ENCODE peak calls at places on chromosomes 11 and 22, in six cellular contexts. One of them, this sample, is unnamed.

GRCh38 chr11:32713496-32713895 is 81.0 kb downstream of the CCDC73 start:
- DNase-seq in stimulated activated naive CD8-positive, alpha-beta T cell treated with anti-CD3 and anti-CD28 coated beads, Interleukin-15, amount 100 ng/mL, for 72 hours: no peak
- DNase-seq in HAP-1: no peak
- DNase-seq in AG20443: peak; percentile 10
- DNase-seq in effector CD4-positive, alpha-beta T cell: no peak
- DNase-seq in A549: no peak
- DNase-seq in this sample: no peak

GRCh38 chr11:129620705-129621104 is 194.9 kb upstream of the TMEM45B start:
- DNase-seq in stimulated activated naive CD8-positive, alpha-beta T cell treated with anti-CD3 and anti-CD28 coated beads, Interleukin-15, amount 100 ng/mL, for 72 hours: no peak
- DNase-seq in HAP-1: no peak
- DNase-seq in AG20443: no peak
- DNase-seq in effector CD4-positive, alpha-beta T cell: no peak
- DNase-seq in A549: no peak
- DNase-seq in this sample: no peak

GRCh38 chr22:20562607-20563463 is 55.4 kb downstream of the MED15 start:
- DNase-seq in stimulated activated naive CD8-positive, alpha-beta T cell treated with anti-CD3 and anti-CD28 coated beads, Interleukin-15, amount 100 ng/mL, for 72 hours: no peak
- DNase-seq in HAP-1: no peak
- DNase-seq in AG20443: no peak
- DNase-seq in effector CD4-positive, alpha-beta T cell: no peak
- DNase-seq in A549: no peak
- DNase-seq in this sample: no peak

GRCh38 chr11:105236631-105237030 is 97.1 kb upstream of the CARD18 start:
- DNase-seq in stimulated activated naive CD8-positive, alpha-beta T cell treated with anti-CD3 and anti-CD28 coated beads, Interleukin-15, amount 100 ng/mL, for 72 hours: no peak
- DNase-seq in HAP-1: no peak
- DNase-seq in AG20443: no peak
- DNase-seq in effector CD4-positive, alpha-beta T cell: no peak
- DNase-seq in A549: no peak
- DNase-seq in this sample: no peak

GRCh38 chr11:34755671-34756070 is 134.8 kb downstream of the EHF start:
- DNase-seq in stimulated activated naive CD8-positive, alpha-beta T cell treated with anti-CD3 and anti-CD28 coated beads, Interleukin-15, amount 100 ng/mL, for 72 hours: no peak
- DNase-seq in HAP-1: no peak
- DNase-seq in AG20443: no peak
- DNase-seq in effector CD4-positive, alpha-beta T cell: no peak
- DNase-seq in A549: no peak
- DNase-seq in this sample: no peak

GRCh38 chr11:44596541-44597276 is 31.2 kb downstream of the CD82 start:
- DNase-seq in stimulated activated naive CD8-positive, alpha-beta T cell treated with anti-CD3 and anti-CD28 coated beads, Interleukin-15, amount 100 ng/mL, for 72 hours: peak; percentile 78
- DNase-seq in HAP-1: no peak
- DNase-seq in AG20443: no peak
- DNase-seq in effector CD4-positive, alpha-beta T cell: peak; percentile 66
- DNase-seq in A549: no peak
- DNase-seq in this sample: peak; percentile 67

GRCh38 chr11:117905524-117905923 is 23.7 kb downstream of the TMPRSS13 start:
- DNase-seq in stimulated activated naive CD8-positive, alpha-beta T cell treated with anti-CD3 and anti-CD28 coated beads, Interleukin-15, amount 100 ng/mL, for 72 hours: no peak
- DNase-seq in HAP-1: no peak
- DNase-seq in AG20443: no peak
- DNase-seq in effector CD4-positive, alpha-beta T cell: no peak
- DNase-seq in A549: no peak
- DNase-seq in this sample: no peak

GRCh38 chr22:27630754-27631153 is 170.8 kb downstream of the MN1 start:
- DNase-seq in stimulated activated naive CD8-positive, alpha-beta T cell treated with anti-CD3 and anti-CD28 coated beads, Interleukin-15, amount 100 ng/mL, for 72 hours: no peak
- DNase-seq in HAP-1: no peak
- DNase-seq in AG20443: no peak
- DNase-seq in effector CD4-positive, alpha-beta T cell: no peak
- DNase-seq in A549: no peak
- DNase-seq in this sample: no peak

GRCh38 chr11:68099474-68100405 is 21.4 kb downstream of the CHKA start:
- DNase-seq in stimulated activated naive CD8-positive, alpha-beta T cell treated with anti-CD3 and anti-CD28 coated beads, Interleukin-15, amount 100 ng/mL, for 72 hours: peak; percentile 65
- DNase-seq in HAP-1: no peak
- DNase-seq in AG20443: no peak
- DNase-seq in effector CD4-positive, alpha-beta T cell: no peak
- DNase-seq in A549: no peak
- DNase-seq in this sample: peak; percentile 43

GRCh38 chr11:120091121-120091520 is 46.8 kb downstream of the TRIM29 start:
- DNase-seq in stimulated activated naive CD8-positive, alpha-beta T cell treated with anti-CD3 and anti-CD28 coated beads, Interleukin-15, amount 100 ng/mL, for 72 hours: no peak
- DNase-seq in HAP-1: no peak
- DNase-seq in AG20443: no peak
- DNase-seq in effector CD4-positive, alpha-beta T cell: no peak
- DNase-seq in A549: no peak
- DNase-seq in this sample: no peak

GRCh38 chr11:134453441-134453840 is 41.4 kb upstream of the B3GAT1 start:
- DNase-seq in stimulated activated naive CD8-positive, alpha-beta T cell treated with anti-CD3 and anti-CD28 coated beads, Interleukin-15, amount 100 ng/mL, for 72 hours: no peak
- DNase-seq in HAP-1: no peak
- DNase-seq in AG20443: no peak
- DNase-seq in effector CD4-positive, alpha-beta T cell: no peak
- DNase-seq in A549: no peak
- DNase-seq in this sample: no peak

GRCh38 chr11:123564225-123564624 is 90.2 kb downstream of the SCN3B start:
- DNase-seq in stimulated activated naive CD8-positive, alpha-beta T cell treated with anti-CD3 and anti-CD28 coated beads, Interleukin-15, amount 100 ng/mL, for 72 hours: no peak
- DNase-seq in HAP-1: no peak
- DNase-seq in AG20443: no peak
- DNase-seq in effector CD4-positive, alpha-beta T cell: no peak
- DNase-seq in A549: no peak
- DNase-seq in this sample: no peak

GRCh38 chr22:32823024-32823730 is 21.7 kb downstream of the TIMP3 start:
- DNase-seq in stimulated activated naive CD8-positive, alpha-beta T cell treated with anti-CD3 and anti-CD28 coated beads, Interleukin-15, amount 100 ng/mL, for 72 hours: no peak
- DNase-seq in HAP-1: peak; percentile 10
- DNase-seq in AG20443: no peak
- DNase-seq in effector CD4-positive, alpha-beta T cell: no peak
- DNase-seq in A549: peak; percentile 25
- DNase-seq in this sample: no peak

GRCh38 chr11:63767415-63768231 is 952 bp downstream of the ZFTA start:
- DNase-seq in stimulated activated naive CD8-positive, alpha-beta T cell treated with anti-CD3 and anti-CD28 coated beads, Interleukin-15, amount 100 ng/mL, for 72 hours: peak; percentile 30
- DNase-seq in HAP-1: peak; percentile 80
- DNase-seq in AG20443: peak; percentile 77
- DNase-seq in effector CD4-positive, alpha-beta T cell: peak; percentile 33
- DNase-seq in A549: peak; percentile 66
- DNase-seq in this sample: peak; percentile 56

GRCh38 chr11:5674391-5674790 is 10.5 kb downstream of the TRIM5 start:
- DNase-seq in stimulated activated naive CD8-positive, alpha-beta T cell treated with anti-CD3 and anti-CD28 coated beads, Interleukin-15, amount 100 ng/mL, for 72 hours: no peak
- DNase-seq in HAP-1: no peak
- DNase-seq in AG20443: no peak
- DNase-seq in effector CD4-positive, alpha-beta T cell: no peak
- DNase-seq in A549: no peak
- DNase-seq in this sample: no peak

GRCh38 chr11:117735350-117735977 is 61.6 kb downstream of the DSCAML1 start:
- DNase-seq in stimulated activated naive CD8-positive, alpha-beta T cell treated with anti-CD3 and anti-CD28 coated beads, Interleukin-15, amount 100 ng/mL, for 72 hours: no peak
- DNase-seq in HAP-1: no peak
- DNase-seq in AG20443: no peak
- DNase-seq in effector CD4-positive, alpha-beta T cell: no peak
- DNase-seq in A549: no peak
- DNase-seq in this sample: no peak

GRCh38 chr22:44231229-44231628 is 50.5 kb downstream of the PARVG start:
- DNase-seq in stimulated activated naive CD8-positive, alpha-beta T cell treated with anti-CD3 and anti-CD28 coated beads, Interleukin-15, amount 100 ng/mL, for 72 hours: no peak
- DNase-seq in HAP-1: no peak
- DNase-seq in AG20443: no peak
- DNase-seq in effector CD4-positive, alpha-beta T cell: no peak
- DNase-seq in A549: no peak
- DNase-seq in this sample: no peak

GRCh38 chr11:72267956-72268617 is 24.1 kb upstream of the PHOX2A start:
- DNase-seq in stimulated activated naive CD8-positive, alpha-beta T cell treated with anti-CD3 and anti-CD28 coated beads, Interleukin-15, amount 100 ng/mL, for 72 hours: no peak
- DNase-seq in HAP-1: no peak
- DNase-seq in AG20443: no peak
- DNase-seq in effector CD4-positive, alpha-beta T cell: no peak
- DNase-seq in A549: no peak
- DNase-seq in this sample: no peak

GRCh38 chr22:19664406-19664805 is 49.9 kb upstream of the SEPTIN5 start:
- DNase-seq in stimulated activated naive CD8-positive, alpha-beta T cell treated with anti-CD3 and anti-CD28 coated beads, Interleukin-15, amount 100 ng/mL, for 72 hours: no peak
- DNase-seq in HAP-1: no peak
- DNase-seq in AG20443: no peak
- DNase-seq in effector CD4-positive, alpha-beta T cell: no peak
- DNase-seq in A549: no peak
- DNase-seq in this sample: no peak

GRCh38 chr11:126834149-126834548 is 166.4 kb downstream of the KIRREL3 start:
- DNase-seq in stimulated activated naive CD8-positive, alpha-beta T cell treated with anti-CD3 and anti-CD28 coated beads, Interleukin-15, amount 100 ng/mL, for 72 hours: no peak
- DNase-seq in HAP-1: no peak
- DNase-seq in AG20443: peak; percentile 81
- DNase-seq in effector CD4-positive, alpha-beta T cell: no peak
- DNase-seq in A549: no peak
- DNase-seq in this sample: no peak

GRCh38 chr11:119573858-119574257 is 150.9 kb upstream of the THY1 start:
- DNase-seq in stimulated activated naive CD8-positive, alpha-beta T cell treated with anti-CD3 and anti-CD28 coated beads, Interleukin-15, amount 100 ng/mL, for 72 hours: no peak
- DNase-seq in HAP-1: no peak
- DNase-seq in AG20443: no peak
- DNase-seq in effector CD4-positive, alpha-beta T cell: no peak
- DNase-seq in A549: no peak
- DNase-seq in this sample: no peak

GRCh38 chr11:116990061-116990473 is 108.2 kb downstream of the SIK3 start:
- DNase-seq in stimulated activated naive CD8-positive, alpha-beta T cell treated with anti-CD3 and anti-CD28 coated beads, Interleukin-15, amount 100 ng/mL, for 72 hours: no peak
- DNase-seq in HAP-1: peak; percentile 25
- DNase-seq in AG20443: peak; percentile 78
- DNase-seq in effector CD4-positive, alpha-beta T cell: no peak
- DNase-seq in A549: no peak
- DNase-seq in this sample: no peak

GRCh38 chr11:65492637-65493366 is 6.0 kb upstream of the MALAT1 start:
- DNase-seq in stimulated activated naive CD8-positive, alpha-beta T cell treated with anti-CD3 and anti-CD28 coated beads, Interleukin-15, amount 100 ng/mL, for 72 hours: peak; percentile 36
- DNase-seq in HAP-1: no peak
- DNase-seq in AG20443: peak; percentile 40
- DNase-seq in effector CD4-positive, alpha-beta T cell: no peak
- DNase-seq in A549: no peak
- DNase-seq in this sample: no peak

GRCh38 chr11:93908689-93909088 is 58.3 kb upstream of the VSTM5 start:
- DNase-seq in stimulated activated naive CD8-positive, alpha-beta T cell treated with anti-CD3 and anti-CD28 coated beads, Interleukin-15, amount 100 ng/mL, for 72 hours: no peak
- DNase-seq in HAP-1: no peak
- DNase-seq in AG20443: peak; percentile 79
- DNase-seq in effector CD4-positive, alpha-beta T cell: no peak
- DNase-seq in A549: no peak
- DNase-seq in this sample: no peak

GRCh38 chr22:43253839-43254238 is 66.9 kb upstream of the TTLL12 start:
- DNase-seq in stimulated activated naive CD8-positive, alpha-beta T cell treated with anti-CD3 and anti-CD28 coated beads, Interleukin-15, amount 100 ng/mL, for 72 hours: no peak
- DNase-seq in HAP-1: no peak
- DNase-seq in AG20443: no peak
- DNase-seq in effector CD4-positive, alpha-beta T cell: no peak
- DNase-seq in A549: no peak
- DNase-seq in this sample: no peak

This sample was measured in activated naive CD8-positive, alpha-beta T cell treated with anti-CD3 and anti-CD28 coated beads, Interleukin-2, amount 10 ng/mL, durations not matched to agents 7 days and 5 days.